ENCODE peak calls at places on chromosome 2, in seven cellular contexts. One of them, this sample, is unnamed.

GRCh38 chr2:172704072-172704936 is 31.3 kb upstream of the RAPGEF4 start:
- DNase-seq in sciatic nerve: no peak
- DNase-seq in neuronal stem cell: peak; percentile 18
- DNase-seq in D341Med: peak; percentile 47
- DNase-seq in T1000: no peak
- DNase-seq in stimulated activated CD4-positive, alpha-beta T cell treated with anti-CD3 and anti-CD28 coated beads, Interleukin-2, amount 100 ng/mL, for 48 hours: no peak
- DNase-seq in HT1080: peak; percentile 39
- DNase-seq in this sample: no peak

GRCh38 chr2:224945134-224945533 is 97.1 kb downstream of the DOCK10 start:
- DNase-seq in sciatic nerve: no peak
- DNase-seq in neuronal stem cell: no peak
- DNase-seq in D341Med: no peak
- DNase-seq in T1000: no peak
- DNase-seq in stimulated activated CD4-positive, alpha-beta T cell treated with anti-CD3 and anti-CD28 coated beads, Interleukin-2, amount 100 ng/mL, for 48 hours: no peak
- DNase-seq in HT1080: no peak
- DNase-seq in this sample: no peak

GRCh38 chr2:112242384-112242783 is 12.5 kb downstream of the ZC3H8 start:
- DNase-seq in sciatic nerve: no peak
- DNase-seq in neuronal stem cell: no peak
- DNase-seq in D341Med: no peak
- DNase-seq in T1000: no peak
- DNase-seq in stimulated activated CD4-positive, alpha-beta T cell treated with anti-CD3 and anti-CD28 coated beads, Interleukin-2, amount 100 ng/mL, for 48 hours: no peak
- DNase-seq in HT1080: no peak
- DNase-seq in this sample: no peak

GRCh38 chr2:144082777-144083176 is 437.1 kb downstream of the ZEB2 start:
- DNase-seq in sciatic nerve: no peak
- DNase-seq in neuronal stem cell: no peak
- DNase-seq in D341Med: no peak
- DNase-seq in T1000: no peak
- DNase-seq in stimulated activated CD4-positive, alpha-beta T cell treated with anti-CD3 and anti-CD28 coated beads, Interleukin-2, amount 100 ng/mL, for 48 hours: no peak
- DNase-seq in HT1080: no peak
- DNase-seq in this sample: no peak

GRCh38 chr2:8475349-8476045 is 206.4 kb upstream of the ID2 start:
- DNase-seq in sciatic nerve: no peak
- DNase-seq in neuronal stem cell: no peak
- DNase-seq in D341Med: no peak
- DNase-seq in T1000: no peak
- DNase-seq in stimulated activated CD4-positive, alpha-beta T cell treated with anti-CD3 and anti-CD28 coated beads, Interleukin-2, amount 100 ng/mL, for 48 hours: no peak
- DNase-seq in HT1080: no peak
- DNase-seq in this sample: peak; percentile 64

GRCh38 chr2:224369028-224369632 is 32.8 kb downstream of the FAM124B start:
- DNase-seq in sciatic nerve: no peak
- DNase-seq in neuronal stem cell: peak; percentile 41
- DNase-seq in D341Med: peak; percentile 49
- DNase-seq in T1000: no peak
- DNase-seq in stimulated activated CD4-positive, alpha-beta T cell treated with anti-CD3 and anti-CD28 coated beads, Interleukin-2, amount 100 ng/mL, for 48 hours: no peak
- DNase-seq in HT1080: peak; percentile 31
- DNase-seq in this sample: no peak

GRCh38 chr2:96687266-96687665 is 44.7 kb downstream of the FER1L5 start:
- DNase-seq in sciatic nerve: no peak
- DNase-seq in neuronal stem cell: no peak
- DNase-seq in D341Med: no peak
- DNase-seq in T1000: no peak
- DNase-seq in stimulated activated CD4-positive, alpha-beta T cell treated with anti-CD3 and anti-CD28 coated beads, Interleukin-2, amount 100 ng/mL, for 48 hours: no peak
- DNase-seq in HT1080: no peak
- DNase-seq in this sample: no peak

GRCh38 chr2:234081970-234082822 is 31.7 kb downstream of the SPP2 start:
- DNase-seq in sciatic nerve: no peak
- DNase-seq in neuronal stem cell: no peak
- DNase-seq in D341Med: no peak
- DNase-seq in T1000: no peak
- DNase-seq in stimulated activated CD4-positive, alpha-beta T cell treated with anti-CD3 and anti-CD28 coated beads, Interleukin-2, amount 100 ng/mL, for 48 hours: no peak
- DNase-seq in HT1080: no peak
- DNase-seq in this sample: no peak

GRCh38 chr2:58032016-58032750 is 14.4 kb upstream of the VRK2 start:
- DNase-seq in sciatic nerve: no peak
- DNase-seq in neuronal stem cell: no peak
- DNase-seq in D341Med: no peak
- DNase-seq in T1000: no peak
- DNase-seq in stimulated activated CD4-positive, alpha-beta T cell treated with anti-CD3 and anti-CD28 coated beads, Interleukin-2, amount 100 ng/mL, for 48 hours: no peak
- DNase-seq in HT1080: no peak
- DNase-seq in this sample: no peak

GRCh38 chr2:169066817-169067356 is 2.5 kb upstream of the DHRS9 start:
- DNase-seq in sciatic nerve: no peak
- DNase-seq in neuronal stem cell: no peak
- DNase-seq in D341Med: no peak
- DNase-seq in T1000: no peak
- DNase-seq in stimulated activated CD4-positive, alpha-beta T cell treated with anti-CD3 and anti-CD28 coated beads, Interleukin-2, amount 100 ng/mL, for 48 hours: no peak
- DNase-seq in HT1080: no peak
- DNase-seq in this sample: no peak

GRCh38 chr2:144988591-144988990 is 468.7 kb upstream of the ZEB2 start:
- DNase-seq in sciatic nerve: no peak
- DNase-seq in neuronal stem cell: no peak
- DNase-seq in D341Med: no peak
- DNase-seq in T1000: no peak
- DNase-seq in stimulated activated CD4-positive, alpha-beta T cell treated with anti-CD3 and anti-CD28 coated beads, Interleukin-2, amount 100 ng/mL, for 48 hours: no peak
- DNase-seq in HT1080: no peak
- DNase-seq in this sample: no peak

GRCh38 chr2:11726384-11726783 is 20.0 kb upstream of the LPIN1 start:
- DNase-seq in sciatic nerve: no peak
- DNase-seq in neuronal stem cell: no peak
- DNase-seq in D341Med: no peak
- DNase-seq in T1000: no peak
- DNase-seq in stimulated activated CD4-positive, alpha-beta T cell treated with anti-CD3 and anti-CD28 coated beads, Interleukin-2, amount 100 ng/mL, for 48 hours: no peak
- DNase-seq in HT1080: no peak
- DNase-seq in this sample: no peak

GRCh38 chr2:10171006-10171800 is 48.7 kb downstream of the RRM2 start:
- DNase-seq in sciatic nerve: no peak
- DNase-seq in neuronal stem cell: no peak
- DNase-seq in D341Med: peak; percentile 36
- DNase-seq in T1000: no peak
- DNase-seq in stimulated activated CD4-positive, alpha-beta T cell treated with anti-CD3 and anti-CD28 coated beads, Interleukin-2, amount 100 ng/mL, for 48 hours: no peak
- DNase-seq in HT1080: no peak
- DNase-seq in this sample: no peak

GRCh38 chr2:119106301-119106897 is 52.2 kb downstream of the C1QL2 start:
- DNase-seq in sciatic nerve: no peak
- DNase-seq in neuronal stem cell: peak; percentile 71
- DNase-seq in D341Med: no peak
- DNase-seq in T1000: peak; percentile 27
- DNase-seq in stimulated activated CD4-positive, alpha-beta T cell treated with anti-CD3 and anti-CD28 coated beads, Interleukin-2, amount 100 ng/mL, for 48 hours: peak; percentile 26
- DNase-seq in HT1080: no peak
- DNase-seq in this sample: no peak

GRCh38 chr2:232449964-232450363 is 6.0 kb upstream of the ALPI start:
- DNase-seq in sciatic nerve: no peak
- DNase-seq in neuronal stem cell: no peak
- DNase-seq in D341Med: no peak
- DNase-seq in T1000: no peak
- DNase-seq in stimulated activated CD4-positive, alpha-beta T cell treated with anti-CD3 and anti-CD28 coated beads, Interleukin-2, amount 100 ng/mL, for 48 hours: no peak
- DNase-seq in HT1080: no peak
- DNase-seq in this sample: no peak

GRCh38 chr2:71505770-71506140 is 52.4 kb downstream of the DYSF start:
- DNase-seq in sciatic nerve: no peak
- DNase-seq in neuronal stem cell: no peak
- DNase-seq in D341Med: no peak
- DNase-seq in T1000: no peak
- DNase-seq in stimulated activated CD4-positive, alpha-beta T cell treated with anti-CD3 and anti-CD28 coated beads, Interleukin-2, amount 100 ng/mL, for 48 hours: no peak
- DNase-seq in HT1080: no peak
- DNase-seq in this sample: no peak

GRCh38 chr2:40041983-40042382 is 262.9 kb upstream of the THUMPD2 start:
- DNase-seq in sciatic nerve: no peak
- DNase-seq in neuronal stem cell: no peak
- DNase-seq in D341Med: no peak
- DNase-seq in T1000: no peak
- DNase-seq in stimulated activated CD4-positive, alpha-beta T cell treated with anti-CD3 and anti-CD28 coated beads, Interleukin-2, amount 100 ng/mL, for 48 hours: no peak
- DNase-seq in HT1080: peak; percentile 75
- DNase-seq in this sample: no peak

GRCh38 chr2:176669398-176670174 is 400.3 kb downstream of the MTX2 start:
- DNase-seq in sciatic nerve: no peak
- DNase-seq in neuronal stem cell: no peak
- DNase-seq in D341Med: no peak
- DNase-seq in T1000: no peak
- DNase-seq in stimulated activated CD4-positive, alpha-beta T cell treated with anti-CD3 and anti-CD28 coated beads, Interleukin-2, amount 100 ng/mL, for 48 hours: no peak
- DNase-seq in HT1080: no peak
- DNase-seq in this sample: no peak

GRCh38 chr2:164850235-164850634 is 8.6 kb upstream of the COBLL1 start:
- DNase-seq in sciatic nerve: no peak
- DNase-seq in neuronal stem cell: no peak
- DNase-seq in D341Med: no peak
- DNase-seq in T1000: no peak
- DNase-seq in stimulated activated CD4-positive, alpha-beta T cell treated with anti-CD3 and anti-CD28 coated beads, Interleukin-2, amount 100 ng/mL, for 48 hours: no peak
- DNase-seq in HT1080: no peak
- DNase-seq in this sample: no peak

GRCh38 chr2:84496386-84496785 is 19.9 kb upstream of the DNAH6 start:
- DNase-seq in sciatic nerve: no peak
- DNase-seq in neuronal stem cell: no peak
- DNase-seq in D341Med: no peak
- DNase-seq in T1000: no peak
- DNase-seq in stimulated activated CD4-positive, alpha-beta T cell treated with anti-CD3 and anti-CD28 coated beads, Interleukin-2, amount 100 ng/mL, for 48 hours: no peak
- DNase-seq in HT1080: no peak
- DNase-seq in this sample: no peak

GRCh38 chr2:153163055-153163454 is 315.5 kb downstream of the RPRM start:
- DNase-seq in sciatic nerve: no peak
- DNase-seq in neuronal stem cell: peak; percentile 33
- DNase-seq in D341Med: peak; percentile 58
- DNase-seq in T1000: no peak
- DNase-seq in stimulated activated CD4-positive, alpha-beta T cell treated with anti-CD3 and anti-CD28 coated beads, Interleukin-2, amount 100 ng/mL, for 48 hours: no peak
- DNase-seq in HT1080: peak; percentile 23
- DNase-seq in this sample: no peak

GRCh38 chr2:132766573-132766972 is 96.6 kb upstream of the LYPD1 start:
- DNase-seq in sciatic nerve: no peak
- DNase-seq in neuronal stem cell: no peak
- DNase-seq in D341Med: no peak
- DNase-seq in T1000: no peak
- DNase-seq in stimulated activated CD4-positive, alpha-beta T cell treated with anti-CD3 and anti-CD28 coated beads, Interleukin-2, amount 100 ng/mL, for 48 hours: no peak
- DNase-seq in HT1080: no peak
- DNase-seq in this sample: no peak